ENCODE peak calls at places on chromosomes 1 and 21, in eight cellular contexts. One of them, this sample, is unnamed.

GRCh38 chr1:7953850-7954609 is 7.5 kb upstream of the PARK7 start:
- DNase-seq in fibroblast of mammary gland: peak
- DNase-seq in NCI-H187: peak
- DNase-seq in retina: peak
- DNase-seq in stimulated activated CD4-positive, alpha-beta T cell treated with anti-CD3 and anti-CD28 coated beads, Interleukin-4, amount 100 ng/mL, for 4 hours: peak
- DNase-seq in lower lobe of right lung: peak
- DNase-seq in OCI-LY7: peak
- DNase-seq in foreskin fibroblast: peak
- DNase-seq in this sample: peak

GRCh38 chr1:106676021-106676420 is 380.5 kb upstream of the PRMT6 start:
- DNase-seq in fibroblast of mammary gland: peak
- DNase-seq in NCI-H187: no peak
- DNase-seq in retina: no peak
- DNase-seq in stimulated activated CD4-positive, alpha-beta T cell treated with anti-CD3 and anti-CD28 coated beads, Interleukin-4, amount 100 ng/mL, for 4 hours: no peak
- DNase-seq in lower lobe of right lung: no peak
- DNase-seq in OCI-LY7: no peak
- DNase-seq in foreskin fibroblast: peak
- DNase-seq in this sample: no peak

GRCh38 chr1:160428655-160429054 is 28.3 kb downstream of the VANGL2 start:
- DNase-seq in fibroblast of mammary gland: peak
- DNase-seq in NCI-H187: no peak
- DNase-seq in retina: peak
- DNase-seq in stimulated activated CD4-positive, alpha-beta T cell treated with anti-CD3 and anti-CD28 coated beads, Interleukin-4, amount 100 ng/mL, for 4 hours: peak
- DNase-seq in lower lobe of right lung: no peak
- DNase-seq in OCI-LY7: peak
- DNase-seq in foreskin fibroblast: peak
- DNase-seq in this sample: peak

GRCh38 chr1:175209493-175209921 is 16.9 kb upstream of the KIAA0040 start:
- DNase-seq in fibroblast of mammary gland: no peak
- DNase-seq in NCI-H187: no peak
- DNase-seq in retina: no peak
- DNase-seq in stimulated activated CD4-positive, alpha-beta T cell treated with anti-CD3 and anti-CD28 coated beads, Interleukin-4, amount 100 ng/mL, for 4 hours: no peak
- DNase-seq in lower lobe of right lung: no peak
- DNase-seq in OCI-LY7: peak
- DNase-seq in foreskin fibroblast: no peak
- DNase-seq in this sample: no peak

GRCh38 chr1:93358293-93358692 is 12.6 kb downstream of the DR1 start:
- DNase-seq in fibroblast of mammary gland: no peak
- DNase-seq in NCI-H187: no peak
- DNase-seq in retina: no peak
- DNase-seq in stimulated activated CD4-positive, alpha-beta T cell treated with anti-CD3 and anti-CD28 coated beads, Interleukin-4, amount 100 ng/mL, for 4 hours: no peak
- DNase-seq in lower lobe of right lung: no peak
- DNase-seq in OCI-LY7: no peak
- DNase-seq in foreskin fibroblast: no peak
- DNase-seq in this sample: no peak

GRCh38 chr1:162930532-162931438 is 69.8 kb upstream of the CCDC190 start:
- DNase-seq in fibroblast of mammary gland: no peak
- DNase-seq in NCI-H187: no peak
- DNase-seq in retina: no peak
- DNase-seq in stimulated activated CD4-positive, alpha-beta T cell treated with anti-CD3 and anti-CD28 coated beads, Interleukin-4, amount 100 ng/mL, for 4 hours: no peak
- DNase-seq in lower lobe of right lung: no peak
- DNase-seq in OCI-LY7: no peak
- DNase-seq in foreskin fibroblast: no peak
- DNase-seq in this sample: no peak

GRCh38 chr1:91844862-91845528 is 41.0 kb downstream of the TGFBR3 start:
- DNase-seq in fibroblast of mammary gland: peak
- DNase-seq in NCI-H187: no peak
- DNase-seq in retina: no peak
- DNase-seq in stimulated activated CD4-positive, alpha-beta T cell treated with anti-CD3 and anti-CD28 coated beads, Interleukin-4, amount 100 ng/mL, for 4 hours: no peak
- DNase-seq in lower lobe of right lung: no peak
- DNase-seq in OCI-LY7: no peak
- DNase-seq in foreskin fibroblast: peak
- DNase-seq in this sample: no peak

GRCh38 chr1:191831572-191831971 is 326.7 kb upstream of the RGS18 start:
- DNase-seq in fibroblast of mammary gland: no peak
- DNase-seq in NCI-H187: no peak
- DNase-seq in retina: no peak
- DNase-seq in stimulated activated CD4-positive, alpha-beta T cell treated with anti-CD3 and anti-CD28 coated beads, Interleukin-4, amount 100 ng/mL, for 4 hours: no peak
- DNase-seq in lower lobe of right lung: no peak
- DNase-seq in OCI-LY7: peak
- DNase-seq in foreskin fibroblast: no peak
- DNase-seq in this sample: no peak

GRCh38 chr1:155160128-155160527 is 13.0 kb downstream of the KRTCAP2 start:
- DNase-seq in fibroblast of mammary gland: no peak
- DNase-seq in NCI-H187: no peak
- DNase-seq in retina: no peak
- DNase-seq in stimulated activated CD4-positive, alpha-beta T cell treated with anti-CD3 and anti-CD28 coated beads, Interleukin-4, amount 100 ng/mL, for 4 hours: no peak
- DNase-seq in lower lobe of right lung: no peak
- DNase-seq in OCI-LY7: no peak
- DNase-seq in foreskin fibroblast: no peak
- DNase-seq in this sample: peak

GRCh38 chr1:203495845-203496244 is 1.9 kb downstream of the OPTC start:
- DNase-seq in fibroblast of mammary gland: no peak
- DNase-seq in NCI-H187: no peak
- DNase-seq in retina: peak
- DNase-seq in stimulated activated CD4-positive, alpha-beta T cell treated with anti-CD3 and anti-CD28 coated beads, Interleukin-4, amount 100 ng/mL, for 4 hours: no peak
- DNase-seq in lower lobe of right lung: no peak
- DNase-seq in OCI-LY7: no peak
- DNase-seq in foreskin fibroblast: no peak
- DNase-seq in this sample: no peak

GRCh38 chr21:45109831-45110492 is 35.6 kb downstream of the ADARB1 start:
- DNase-seq in fibroblast of mammary gland: no peak
- DNase-seq in NCI-H187: peak
- DNase-seq in retina: no peak
- DNase-seq in stimulated activated CD4-positive, alpha-beta T cell treated with anti-CD3 and anti-CD28 coated beads, Interleukin-4, amount 100 ng/mL, for 4 hours: peak
- DNase-seq in lower lobe of right lung: no peak
- DNase-seq in OCI-LY7: peak
- DNase-seq in foreskin fibroblast: no peak
- DNase-seq in this sample: no peak

GRCh38 chr1:47436979-47437517 is 796 bp upstream of the FOXD2 start:
- DNase-seq in fibroblast of mammary gland: peak
- DNase-seq in NCI-H187: no peak
- DNase-seq in retina: no peak
- DNase-seq in stimulated activated CD4-positive, alpha-beta T cell treated with anti-CD3 and anti-CD28 coated beads, Interleukin-4, amount 100 ng/mL, for 4 hours: peak
- DNase-seq in lower lobe of right lung: no peak
- DNase-seq in OCI-LY7: peak
- DNase-seq in foreskin fibroblast: peak
- DNase-seq in this sample: peak

GRCh38 chr1:206951318-206952105 is 5.2 kb upstream of the PIGR start:
- DNase-seq in fibroblast of mammary gland: no peak
- DNase-seq in NCI-H187: no peak
- DNase-seq in retina: no peak
- DNase-seq in stimulated activated CD4-positive, alpha-beta T cell treated with anti-CD3 and anti-CD28 coated beads, Interleukin-4, amount 100 ng/mL, for 4 hours: no peak
- DNase-seq in lower lobe of right lung: no peak
- DNase-seq in OCI-LY7: no peak
- DNase-seq in foreskin fibroblast: no peak
- DNase-seq in this sample: no peak

GRCh38 chr1:93080424-93080823 is 1.3 kb downstream of the MTF2 start:
- DNase-seq in fibroblast of mammary gland: peak
- DNase-seq in NCI-H187: no peak
- DNase-seq in retina: no peak
- DNase-seq in stimulated activated CD4-positive, alpha-beta T cell treated with anti-CD3 and anti-CD28 coated beads, Interleukin-4, amount 100 ng/mL, for 4 hours: no peak
- DNase-seq in lower lobe of right lung: no peak
- DNase-seq in OCI-LY7: peak
- DNase-seq in foreskin fibroblast: peak
- DNase-seq in this sample: peak

GRCh38 chr1:16716691-16717173 is 23.6 kb upstream of the RNU1-4 start:
- DNase-seq in fibroblast of mammary gland: no peak
- DNase-seq in NCI-H187: no peak
- DNase-seq in retina: no peak
- DNase-seq in stimulated activated CD4-positive, alpha-beta T cell treated with anti-CD3 and anti-CD28 coated beads, Interleukin-4, amount 100 ng/mL, for 4 hours: no peak
- DNase-seq in lower lobe of right lung: no peak
- DNase-seq in OCI-LY7: peak
- DNase-seq in foreskin fibroblast: no peak
- DNase-seq in this sample: no peak

GRCh38 chr21:39451332-39452206 is at the start of gene SH3BGR:
- DNase-seq in fibroblast of mammary gland: no peak
- DNase-seq in NCI-H187: no peak
- DNase-seq in retina: no peak
- DNase-seq in stimulated activated CD4-positive, alpha-beta T cell treated with anti-CD3 and anti-CD28 coated beads, Interleukin-4, amount 100 ng/mL, for 4 hours: no peak
- DNase-seq in lower lobe of right lung: peak
- DNase-seq in OCI-LY7: no peak
- DNase-seq in foreskin fibroblast: no peak
- DNase-seq in this sample: no peak

GRCh38 chr1:210416049-210416448 is 87.3 kb downstream of the HHAT start:
- DNase-seq in fibroblast of mammary gland: no peak
- DNase-seq in NCI-H187: no peak
- DNase-seq in retina: no peak
- DNase-seq in stimulated activated CD4-positive, alpha-beta T cell treated with anti-CD3 and anti-CD28 coated beads, Interleukin-4, amount 100 ng/mL, for 4 hours: no peak
- DNase-seq in lower lobe of right lung: no peak
- DNase-seq in OCI-LY7: no peak
- DNase-seq in foreskin fibroblast: no peak
- DNase-seq in this sample: peak

This sample was measured in NCI-H1694 treated with DMSO at 0.1 percent for 48 hours.